ENCODE peak calls at places on chromosomes 1 and 21, in four cellular contexts. B is pancreas, W is fibroblast of the aortic adventitia, V is fibroblast of pulmonary artery. E is an unnamed sample.

GRCh38 chr1:23591460-23592208 is 32.3 kb upstream of the ID3 start:
- DNase-seq in B (no peak), W (no peak), V (no peak), E (no peak)

GRCh38 chr1:19563336-19564097 is 78.2 kb upstream of the CAPZB start:
- DNase-seq in B (no peak), W (peak), V (peak), E (peak)

GRCh38 chr1:27141266-27142003 is 13.5 kb downstream of the SLC9A1 start:
- DNase-seq in B (peak), W (no peak), V (no peak), E (no peak)

GRCh38 chr1:178031856-178032320 is 62.0 kb upstream of the RASAL2 start:
- DNase-seq in B (peak), W (peak), V (peak), E (peak)

GRCh38 chr1:247324913-247325312 is 6.8 kb downstream of the ZNF496 start:
- DNase-seq in B (no peak), W (no peak), V (no peak), E (no peak)

GRCh38 chr1:69122373-69122772 is 445.3 kb upstream of the LRRC7 start:
- DNase-seq in B (no peak), W (no peak), V (no peak), E (no peak)

GRCh38 chr1:29315262-29315661 is 78.9 kb downstream of the PTPRU start:
- DNase-seq in B (no peak), W (no peak), V (no peak), E (no peak)

GRCh38 chr1:19597463-19598309 is 46.4 kb upstream of the NBL1 start:
- DNase-seq in B (no peak), W (peak), V (peak), E (peak)

GRCh38 chr1:15696956-15697521 is 12.9 kb downstream of the PLEKHM2 start:
- DNase-seq in B (peak), W (peak), V (no peak), E (no peak)

GRCh38 chr1:57447551-57447950 is 23.7 kb upstream of the DAB1 start:
- DNase-seq in B (no peak), W (no peak), V (no peak), E (no peak)

GRCh38 chr1:177200290-177200689 is 29.5 kb downstream of the BRINP2 start:
- DNase-seq in B (no peak), W (no peak), V (peak), E (no peak)

GRCh38 chr1:155773221-155773620 is 83.8 kb downstream of the GON4L start:
- DNase-seq in B (no peak), W (no peak), V (no peak), E (no peak)

GRCh38 chr1:156379420-156380165 is 10.6 kb downstream of the RHBG start:
- DNase-seq in B (no peak), W (peak), V (peak), E (no peak)

GRCh38 chr1:219324171-219324570 is 150.5 kb downstream of the LYPLAL1 start:
- DNase-seq in B (no peak), W (no peak), V (no peak), E (no peak)

GRCh38 chr1:47659141-47659540 is 221.3 kb downstream of the FOXD2 start:
- DNase-seq in B (no peak), W (no peak), V (no peak), E (no peak)

GRCh38 chr1:165455111-165455510 is 10.2 kb upstream of the RXRG start:
- DNase-seq in B (no peak), W (no peak), V (no peak), E (no peak)

GRCh38 chr1:48069662-48070432 is 72.7 kb upstream of the TRABD2B start:
- DNase-seq in B (no peak), W (peak), V (peak), E (no peak)

GRCh38 chr1:75811211-75811981 is 14.7 kb downstream of the MSH4 start:
- DNase-seq in B (no peak), W (peak), V (peak), E (peak)

GRCh38 chr1:64235133-64235532 is 31.7 kb downstream of the UBE2U start:
- DNase-seq in B (no peak), W (peak), V (peak), E (peak)

GRCh38 chr1:210916548-210916947 is 217.4 kb downstream of the KCNH1 start:
- DNase-seq in B (no peak), W (no peak), V (no peak), E (no peak)

GRCh38 chr1:210917560-210918214 is 216.3 kb downstream of the KCNH1 start:
- DNase-seq in B (no peak), W (no peak), V (no peak), E (no peak)

GRCh38 chr1:210920258-210920657 is 213.7 kb downstream of the KCNH1 start:
- DNase-seq in B (no peak), W (no peak), V (no peak), E (no peak)

GRCh38 chr1:210920716-210921694 is 212.9 kb downstream of the KCNH1 start:
- DNase-seq in B (no peak), W (no peak), V (no peak), E (no peak)

DNA sequence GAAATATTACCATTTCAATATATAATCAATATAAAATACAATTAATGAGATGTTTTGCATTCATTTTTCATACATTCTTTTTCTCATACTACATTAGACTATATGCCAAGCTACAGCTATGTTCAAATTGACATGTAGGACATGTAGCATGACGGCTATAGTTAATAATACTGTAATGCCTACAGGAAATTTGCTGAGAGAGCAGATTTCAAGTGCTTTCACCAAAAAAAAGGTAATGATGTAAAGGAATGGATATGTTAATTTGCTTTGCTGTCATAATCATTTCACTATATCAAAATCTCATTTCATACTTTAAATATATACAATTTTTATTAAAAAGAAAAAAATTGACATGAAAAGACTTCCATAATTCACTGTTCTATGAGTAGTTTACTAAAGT is 215.1 kb downstream of the KCNH1 start:
- DNase-seq in B (no peak), W (no peak), V (no peak), E (no peak)
- H3K4me3 ChIP-seq in B (no peak), W (no peak), V (no peak), E (no peak)

GRCh38 chr1:53470155-53470554 is 11.0 kb downstream of the DMRTB1 start:
- DNase-seq in B (peak), W (peak), V (peak), E (peak)
- TF ChIP-seq CTCF in B (peak), W (peak), V (peak), E (peak)

DNA sequence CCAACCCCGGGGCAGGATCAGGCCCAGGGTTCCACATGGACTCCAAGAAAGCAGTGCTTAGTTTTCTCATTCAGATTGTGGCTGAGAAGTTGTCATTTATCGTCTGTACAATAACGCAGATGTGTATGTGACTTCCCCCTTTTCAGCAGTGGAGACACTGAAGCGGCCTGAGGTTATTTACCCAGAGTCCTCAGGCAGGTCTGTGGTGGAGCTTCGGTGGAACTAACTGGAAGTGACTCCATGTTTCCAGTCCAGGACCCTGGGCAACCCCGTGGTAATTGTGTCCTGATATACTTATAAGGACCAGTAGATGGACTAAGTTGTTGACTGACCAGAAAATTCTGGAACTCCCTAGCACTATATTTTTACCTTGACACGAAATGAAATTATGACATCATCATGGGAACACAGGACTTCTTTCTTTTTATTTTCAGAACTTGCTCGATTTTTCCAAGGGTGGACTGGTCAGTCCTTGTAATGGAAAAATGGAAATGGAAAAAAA is 1.0 kb upstream of the IER5 start:
- DNase-seq in B (no peak), W (no peak), V (no peak), E (no peak)
- H3K4me3 ChIP-seq in B (no peak), W (no peak), V (no peak), E (no peak)

GRCh38 chr1:201783067-201783466 is 45.9 kb upstream of the IPO9 start:
- DNase-seq in B (no peak), W (peak), V (peak), E (peak)

GRCh38 chr1:201781447-201781846 is 47.5 kb upstream of the IPO9 start:
- DNase-seq in B (no peak), W (peak), V (peak), E (peak)

GRCh38 chr1:201782353-201782752 is 46.6 kb upstream of the IPO9 start:
- DNase-seq in B (no peak), W (no peak), V (no peak), E (no peak)

GRCh38 chr1:201785291-201785690 is 43.7 kb upstream of the IPO9 start:
- DNase-seq in B (no peak), W (no peak), V (no peak), E (no peak)

DNA sequence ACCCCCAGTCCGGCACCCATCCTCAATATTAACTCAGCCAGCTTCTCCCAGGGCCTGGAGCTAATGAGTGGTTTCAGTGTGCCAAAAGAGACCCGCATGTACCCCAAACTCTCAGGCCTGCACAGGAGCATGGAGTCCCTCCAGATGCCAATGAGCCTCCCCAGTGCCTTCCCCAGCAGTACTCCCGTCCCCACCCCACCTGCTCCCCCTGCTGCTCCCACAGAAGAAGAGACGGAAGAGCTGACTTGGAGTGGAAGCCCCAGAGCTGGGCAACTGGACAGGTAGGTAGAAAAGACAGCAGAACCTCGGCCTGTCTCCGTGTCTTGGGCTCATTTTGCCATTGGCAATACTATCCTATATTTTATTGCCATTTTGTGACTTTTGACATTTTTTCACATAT is 45.4 kb upstream of the IPO9 start:
- DNase-seq in B (no peak), W (no peak), V (no peak), E (no peak)
- TF ChIP-seq CTCF in B (no peak), W (no peak), V (no peak), E (no peak)

GRCh38 chr1:101310484-101310883 is 73.7 kb downstream of the S1PR1 start:
- DNase-seq in B (no peak), W (no peak), V (no peak), E (no peak)

GRCh38 chr1:101311146-101311892 is 74.5 kb downstream of the S1PR1 start:
- DNase-seq in B (no peak), W (no peak), V (no peak), E (no peak)

GRCh38 chr1:101309334-101310221 is 72.8 kb downstream of the S1PR1 start:
- DNase-seq in B (peak), W (peak), V (peak), E (peak)

GRCh38 chr1:101308935-101309333 is 72.1 kb downstream of the S1PR1 start:
- DNase-seq in B (no peak), W (no peak), V (no peak), E (no peak)

DNA sequence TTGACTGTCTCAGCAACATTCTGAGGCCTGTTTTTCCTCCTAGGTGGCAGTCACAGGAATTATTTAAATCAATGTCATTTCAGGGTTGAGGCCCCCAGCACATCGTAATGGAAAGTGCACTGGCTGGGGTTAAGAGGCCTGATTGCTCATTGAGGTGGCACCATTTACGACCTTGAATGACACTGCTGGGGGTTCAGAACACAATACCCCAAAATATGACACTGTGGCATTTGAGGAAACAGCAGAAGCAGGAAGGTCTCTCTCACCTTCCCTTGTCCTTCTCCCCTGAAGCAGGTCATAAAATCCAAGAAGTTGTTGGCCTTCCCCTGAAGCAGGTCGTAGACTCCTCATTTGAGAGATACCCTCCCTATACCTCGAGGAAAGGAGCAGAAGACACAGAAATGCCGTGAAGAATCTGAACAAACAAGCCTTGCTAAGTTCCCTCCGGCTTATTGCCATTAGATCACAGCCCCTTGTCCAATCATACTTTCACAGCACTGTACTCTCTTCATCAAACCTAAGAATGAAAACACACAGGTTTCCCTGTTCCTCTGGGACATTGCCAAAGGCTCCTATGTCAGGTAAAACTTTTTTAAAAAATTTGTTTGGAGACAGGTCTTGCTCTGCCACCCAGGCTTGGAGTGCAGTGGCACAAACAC is 71.3 kb downstream of the S1PR1 start:
- DNase-seq in B (no peak), W (no peak), V (no peak), E (no peak)
- H3K4me3 ChIP-seq in B (no peak), W (no peak), V (no peak), E (no peak)

DNA sequence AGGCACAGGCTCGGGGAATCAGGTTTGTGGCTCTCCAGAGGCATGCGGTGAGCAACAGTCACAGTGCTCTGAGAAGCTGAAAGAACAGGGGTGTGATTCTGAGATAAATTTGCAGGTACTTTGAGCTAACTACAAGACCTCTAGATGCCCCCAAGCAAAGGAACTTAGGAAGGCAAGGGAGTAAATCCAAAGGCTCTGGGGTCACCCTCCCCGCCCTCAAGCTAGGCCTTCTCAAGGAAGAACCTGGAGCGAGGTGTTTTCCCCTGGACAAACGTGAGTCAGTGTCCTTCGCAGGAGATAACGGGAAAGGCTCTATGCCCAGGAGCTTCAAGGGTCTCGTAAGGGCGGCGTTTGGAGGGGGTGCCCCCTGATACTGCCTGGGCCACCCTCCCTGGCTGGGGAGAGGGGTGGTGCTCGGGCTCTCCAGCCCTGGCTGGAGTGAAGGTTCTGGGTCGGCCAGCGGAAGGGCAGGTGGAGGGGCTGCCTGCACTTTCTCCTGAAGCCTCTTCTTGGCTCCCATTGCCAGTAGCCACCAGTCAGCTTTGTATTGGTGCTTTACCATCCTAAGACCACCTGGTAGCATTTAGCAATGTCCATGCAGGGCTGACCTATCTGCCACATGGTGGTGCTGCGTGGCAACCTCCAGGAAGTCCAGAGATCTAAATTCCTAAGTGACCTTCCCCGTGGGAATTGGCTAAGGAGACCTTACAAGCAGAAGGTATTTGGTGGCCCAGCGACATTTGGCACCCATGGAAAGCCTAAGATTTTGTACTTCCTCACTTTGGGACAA is 44.0 kb downstream of the GPR161 start:
- DNase-seq in B (no peak), W (peak), V (peak), E (peak)
- TF ChIP-seq CTCF in B (peak), W (peak), V (peak), E (peak)

DNA sequence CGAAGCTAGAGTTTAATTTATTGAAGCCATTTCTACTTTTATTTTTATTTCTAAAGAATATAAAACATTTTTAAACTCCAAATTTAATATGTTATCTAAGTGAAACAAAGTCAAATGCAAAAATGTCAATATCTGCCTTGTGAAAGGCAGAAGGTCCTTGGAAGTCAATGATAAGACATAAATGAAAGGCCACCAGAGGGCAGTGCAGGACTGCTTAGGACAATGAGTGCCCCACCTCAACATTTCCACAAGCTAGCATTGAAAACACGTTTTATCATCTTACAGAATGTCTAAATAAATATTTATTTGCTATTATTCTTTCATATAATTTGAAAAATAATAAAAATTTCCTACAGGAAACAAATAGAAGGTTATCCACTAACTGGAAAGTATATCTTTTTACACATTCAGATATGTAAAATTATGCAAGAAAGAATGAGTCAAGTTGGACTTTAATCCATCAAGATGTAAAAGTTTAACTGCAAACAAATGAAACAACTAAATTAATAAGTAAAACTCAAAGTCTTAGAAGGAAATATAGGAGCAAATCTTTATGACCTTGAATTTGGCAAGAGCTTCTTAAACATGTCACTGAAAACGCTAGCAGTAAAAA is 140.1 kb upstream of the FMN2 start:
- DNase-seq in B (peak), W (peak), V (peak), E (peak)
- H3K4me3 ChIP-seq in B (no peak), W (no peak), V (no peak), E (no peak)

GRCh38 chr21:41195311-41195710 is 27.4 kb downstream of the BACE2 start:
- DNase-seq in B (no peak), W (no peak), V (no peak), E (no peak)

GRCh38 chr21:41196990-41197389 is 29.0 kb downstream of the BACE2 start:
- DNase-seq in B (no peak), W (peak), V (peak), E (peak)

GRCh38 chr21:41199588-41199987 is 31.6 kb downstream of the BACE2 start:
- DNase-seq in B (no peak), W (no peak), V (no peak), E (no peak)

GRCh38 chr21:41197582-41197981 is 29.6 kb downstream of the BACE2 start:
- DNase-seq in B (no peak), W (no peak), V (no peak), E (no peak)

GRCh38 chr21:41199123-41199522 is 31.2 kb downstream of the BACE2 start:
- DNase-seq in B (no peak), W (no peak), V (no peak), E (no peak)
- TF ChIP-seq CTCF in B (no peak), W (no peak), V (no peak), E (no peak)

E was measured in cardiac fibroblast.